ENCODE peak calls at places on chromosomes 7 and 10, in six cellular contexts. E is mucosa of descending colon, B is neural progenitor cell, P is gastrocnemius medialis, C is spleen, T is right cardiac atrium. L is an unnamed sample.
A peak's percentile ranks its signal among the peaks of the same experiment; 100 is the strongest.

GRCh38 chr10:126014309-126014708 is 117.9 kb downstream of the FANK1 start:
- DNase-seq in P (no peak), B (no peak), T (no peak), E (no peak), C (no peak), L (no peak)

GRCh38 chr10:100894589-100895294 is 18.0 kb upstream of the SLF2 start:
- DNase-seq in P (no peak), E (peak; percentile 43), C (no peak), B (no peak), T (no peak), L (no peak)

GRCh38 chr10:66637273-66638036 is 288.4 kb upstream of the LRRTM3 start:
- DNase-seq in E (no peak), C (no peak), T (no peak), P (peak; percentile 16), B (no peak), L (no peak)

GRCh38 chr7:116713918-116714317 is 41.9 kb downstream of the MET start:
- DNase-seq in E (no peak), T (no peak), P (no peak), B (no peak), C (no peak), L (no peak)

GRCh38 chr7:80923211-80923612 is 4.4 kb upstream of the SEMA3C start:
- DNase-seq in E (no peak), C (no peak), T (no peak), P (no peak), B (no peak), L (no peak)

GRCh38 chr10:46547881-46548780 is 8.3 kb downstream of the GPRIN2 start:
- DNase-seq in E (no peak), T (peak; percentile 52), C (peak; percentile 70), P (peak; percentile 9), B (no peak), L (no peak)

GRCh38 chr10:102780246-102780645 is 36.5 kb downstream of the WBP1L start:
- DNase-seq in T (no peak), E (no peak), B (no peak), C (no peak), P (no peak), L (no peak)

GRCh38 chr7:141676618-141677017 is 25.3 kb downstream of the DENND11 start:
- DNase-seq in C (no peak), P (no peak), B (no peak), E (no peak), T (no peak), L (no peak)

GRCh38 chr7:110922906-110923305 is 168.0 kb upstream of the LRRN3 start:
- DNase-seq in B (no peak), C (no peak), P (no peak), E (no peak), T (no peak), L (no peak)

GRCh38 chr10:79483948-79484347 is 28.4 kb upstream of the EIF5AL1 start:
- DNase-seq in B (no peak), T (peak; percentile 92), E (peak; percentile 37), P (peak; percentile 71), C (no peak), L (no peak)

GRCh38 chr10:101780818-101781654 is 2.2 kb downstream of the NPM3 start:
- DNase-seq in B (peak; percentile 86), E (peak; percentile 79), T (peak; percentile 81), C (peak; percentile 90), P (peak; percentile 40), L (no peak)

GRCh38 chr7:11648980-11649379 is 183.0 kb downstream of the THSD7A start:
- DNase-seq in P (no peak), C (no peak), T (no peak), B (no peak), E (no peak), L (no peak)

GRCh38 chr7:152853236-152853635 is 93.7 kb downstream of the ACTR3B start:
- DNase-seq in T (no peak), P (no peak), C (no peak), B (no peak), E (no peak), L (no peak)

GRCh38 chr10:28676297-28676967 is 889 bp upstream of the BAMBI start:
- DNase-seq in P (no peak), E (no peak), C (no peak), T (peak; percentile 74), B (peak; percentile 84), L (no peak)

GRCh38 chr7:141866974-141867373 is 25.7 kb upstream of the PRSS37 start:
- DNase-seq in C (no peak), E (no peak), T (no peak), P (no peak), B (no peak), L (no peak)

GRCh38 chr10:102476466-102477141 is 25.3 kb upstream of the C10orf95 start:
- DNase-seq in C (no peak), B (no peak), T (no peak), P (no peak), E (no peak), L (no peak)

GRCh38 chr10:71522438-71523144 is 125.9 kb downstream of the CDH23 start:
- DNase-seq in T (peak; percentile 11), C (no peak), P (no peak), B (peak; percentile 44), E (no peak), L (no peak)

DNA sequence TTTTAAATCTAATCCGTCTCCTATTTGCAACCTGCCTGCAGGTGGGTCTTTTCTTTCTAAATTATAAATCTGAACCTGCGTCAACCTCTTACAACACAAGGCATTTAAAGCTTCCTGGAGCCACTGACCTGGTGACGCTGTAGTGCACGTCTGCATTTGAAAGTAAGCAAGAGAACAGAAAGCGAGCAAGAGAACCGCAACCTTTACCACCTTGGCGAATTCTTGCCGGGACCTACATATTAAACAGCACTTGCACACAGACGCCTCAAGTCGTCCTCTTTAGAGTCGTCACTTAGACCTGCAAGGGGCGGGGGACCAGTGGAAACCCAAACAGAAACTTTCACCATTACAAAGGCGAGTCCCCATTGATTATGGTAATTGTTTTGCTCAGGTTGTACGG is 9.5 kb downstream of the GLI3 start:
- DNase-seq in T (no peak), P (no peak), E (no peak), B (peak; percentile 78), C (no peak), L (no peak)
- H3K4me1 ChIP-seq in T (no peaks in the 10 kb centered on the region), P (peaks cover 10% of the 10 kb centered on the region), E (no peaks in the 10 kb centered on the region), B (peaks cover 97% of the 10 kb centered on the region), C (peaks cover 7% of the 10 kb centered on the region), L (peaks cover 17% of the 10 kb centered on the region)

DNA sequence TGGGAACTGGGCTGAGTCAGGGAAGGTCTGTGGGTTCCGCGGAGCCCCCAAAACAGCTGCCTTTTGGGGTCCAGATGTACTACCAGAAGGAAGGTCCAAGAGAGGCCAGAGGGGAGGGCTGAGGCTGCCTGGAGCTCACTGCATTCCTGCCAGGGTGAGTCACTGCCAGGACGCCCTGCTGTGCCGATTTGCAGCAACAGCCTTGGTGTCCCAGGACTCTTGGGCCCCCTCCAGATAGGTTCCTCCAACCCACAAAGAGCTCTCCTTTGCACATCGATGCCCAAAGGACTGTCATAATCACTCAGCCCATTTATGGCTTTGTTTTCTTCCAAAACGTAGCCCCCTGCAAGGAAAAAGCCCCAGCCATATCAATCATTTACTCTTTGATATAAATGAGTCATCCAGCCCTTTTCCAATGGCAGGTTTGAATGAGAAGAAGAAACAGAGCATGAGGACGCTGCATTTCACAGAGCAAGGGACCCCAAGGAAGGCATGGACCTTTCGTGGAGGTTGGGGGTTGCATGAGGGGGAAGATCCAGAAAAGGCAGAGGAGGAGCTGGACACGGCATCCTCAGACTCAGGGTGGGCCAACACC is 32.2 kb upstream of the COL13A1 start:
- DNase-seq in P (no peak), C (no peak), B (peak; percentile 40), T (peak; percentile 79), E (no peak), L (no peak)
- H3K4me3 ChIP-seq in P (no peak overlapping the region), C (no peak overlapping the region), B (no peak overlapping the region), T (no peak overlapping the region), E (no peak overlapping the region), L (no peak overlapping the region)

DNA sequence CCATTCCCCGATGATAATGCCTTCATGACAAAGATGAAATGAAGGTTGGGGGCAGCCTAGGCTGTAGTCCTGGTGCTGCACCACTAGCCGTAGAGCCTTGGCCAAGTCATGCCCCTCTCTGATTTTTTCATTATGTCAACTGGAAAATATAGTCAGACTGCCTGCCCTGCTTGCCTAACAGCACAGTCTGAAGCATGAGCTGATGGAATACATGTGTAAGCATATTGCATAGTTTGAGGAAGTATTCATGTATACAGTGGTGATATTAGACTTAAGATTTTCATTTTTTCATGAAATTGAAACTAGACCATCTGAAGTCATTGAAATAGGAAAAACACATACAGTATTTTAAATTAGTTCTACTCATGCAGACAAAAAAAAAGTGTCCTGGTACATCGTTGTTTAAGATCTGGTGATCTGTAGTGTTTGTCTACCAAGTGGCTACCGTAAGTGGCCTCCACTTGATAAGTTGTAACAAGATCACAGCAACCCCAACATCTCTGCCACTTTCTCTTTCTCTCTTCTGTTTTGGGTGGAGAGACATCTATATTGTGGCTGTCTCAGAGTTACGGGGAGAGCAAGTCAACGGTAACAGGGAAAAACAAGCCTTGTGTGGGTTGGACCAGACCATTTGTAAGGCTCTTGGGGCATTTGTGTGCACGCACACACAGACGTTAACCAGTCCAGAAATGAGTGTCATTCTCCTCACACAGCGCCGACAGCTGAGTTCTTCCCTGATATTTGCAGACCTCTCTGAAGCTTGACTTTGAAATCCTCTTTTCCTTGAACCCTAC is 716.6 kb upstream of the GALNT17 start:
- DNase-seq in B (no peak), P (no peak), C (no peak), E (no peak), T (no peak), L (no peak)
- H3K4me1 ChIP-seq in B (peaks cover 32% of the 10 kb centered on the region), P (no peaks in the 10 kb centered on the region), C (no peaks in the 10 kb centered on the region), E (no peaks in the 10 kb centered on the region), T (no peaks in the 10 kb centered on the region), L (no peaks in the 10 kb centered on the region)

DNA sequence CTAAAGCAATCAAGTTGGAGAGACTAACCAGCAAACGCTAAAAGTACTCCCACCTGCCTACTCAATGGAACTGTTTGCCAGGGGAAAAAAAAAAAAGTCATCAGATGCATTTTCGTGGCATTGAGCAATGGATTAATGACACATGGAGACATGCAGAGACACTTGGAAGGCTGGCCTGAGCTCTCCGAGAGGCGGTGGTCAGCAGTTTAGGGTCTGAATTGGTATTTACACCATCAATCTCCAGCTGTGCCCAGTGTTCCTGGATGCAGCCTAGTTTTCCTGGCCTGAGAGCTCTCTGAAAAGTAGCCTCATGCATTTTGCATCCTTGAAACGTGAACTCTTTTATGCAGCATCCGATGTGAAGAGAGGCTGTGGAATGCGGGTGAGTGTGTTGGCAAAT is 137.9 kb upstream of the PFKP start:
- DNase-seq in B (peak; percentile 84), P (no peak), E (no peak), C (no peak), T (no peak), L (no peak)
- H3K4me3 ChIP-seq in B (peak overlapping the region; percentile 15), P (no peak overlapping the region), E (no peak overlapping the region), C (no peak overlapping the region), T (no peak overlapping the region), L (no peak overlapping the region)

DNA sequence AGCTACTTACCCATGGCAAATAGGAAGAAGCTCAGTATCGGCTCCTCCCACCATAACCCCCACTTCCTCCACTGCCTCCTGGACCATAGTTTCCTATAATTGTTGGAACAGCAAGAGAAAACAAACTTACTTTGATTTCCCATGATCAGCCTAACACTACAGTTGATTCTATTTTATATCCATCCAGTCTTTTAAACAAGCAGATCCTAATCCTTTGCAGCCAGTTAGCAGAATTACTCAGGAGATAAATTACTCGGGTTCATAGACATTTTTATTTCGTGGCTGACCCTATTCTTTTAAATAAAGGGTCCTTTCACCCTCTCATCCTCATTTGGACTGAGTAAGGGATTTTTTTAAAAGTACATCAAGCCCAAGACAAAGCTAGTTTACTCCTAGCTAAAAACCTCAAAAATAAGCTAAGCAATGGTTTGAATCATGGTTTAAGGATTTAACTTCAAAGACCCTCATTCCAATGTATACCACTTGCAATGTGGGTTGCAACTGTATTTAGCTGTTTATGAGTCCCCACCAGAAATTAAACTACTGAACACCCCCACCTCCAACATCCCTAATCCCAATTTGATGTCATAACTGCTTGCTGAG is 8.0 kb downstream of the HNRNPA2B1 start:
- DNase-seq in T (no peak), B (no peak), C (no peak), E (no peak), P (no peak), L (no peak)
- H3K4me1 ChIP-seq in T (peaks cover 11% of the 10 kb centered on the region), B (peaks cover 38% of the 10 kb centered on the region), C (peaks cover 94% of the 10 kb centered on the region), E (peaks cover 43% of the 10 kb centered on the region), P (peaks cover 64% of the 10 kb centered on the region), L (peaks cover 69% of the 10 kb centered on the region)

GRCh38 chr10:78207216-78207615 is 173.6 kb downstream of the RPS24 start:
- DNase-seq in B (no peak), C (no peak), E (no peak), T (no peak), P (no peak), L (no peak)
- H3K4me3 ChIP-seq in B (no peak overlapping the region), C (no peak overlapping the region), E (no peak overlapping the region), T (no peak overlapping the region), P (no peak overlapping the region), L (no peak overlapping the region)